ENCODE peak calls at places on chromosomes 2 and 18, in four cellular contexts. S, M, O and H are unnamed samples.

GRCh38 chr2:211216221-211216620 is 659.8 kb downstream of the CPS1 start:
- DNase-seq in M (peak), S (no peak), O (peak), H (no peak)

GRCh38 chr2:75021672-75022071 is 63.2 kb downstream of the POLE4 start:
- DNase-seq in O (peak), S (no peak), M (peak), H (no peak)

GRCh38 chr2:110732422-110733413 is at the start of gene ACOXL:
- DNase-seq in M (no peak), O (no peak), S (no peak), H (peak)

GRCh38 chr2:133836220-133836619 is 268.0 kb upstream of the NCKAP5 start:
- DNase-seq in M (no peak), O (no peak), S (no peak), H (no peak)

GRCh38 chr2:73359915-73360697 is 25.5 kb upstream of the ALMS1 start:
- DNase-seq in O (peak), M (no peak), S (no peak), H (no peak)

GRCh38 chr18:44537521-44537920 is 143.2 kb upstream of the SETBP1 start:
- DNase-seq in O (peak), S (no peak), M (peak), H (no peak)

GRCh38 chr2:215356948-215357461 is 45.1 kb downstream of the ATIC start:
- DNase-seq in O (peak), M (no peak), S (no peak), H (no peak)

GRCh38 chr2:158740127-158740526 is 55.0 kb upstream of the DAPL1 start:
- DNase-seq in S (no peak), O (peak), M (no peak), H (no peak)

GRCh38 chr2:61165946-61166345 is 4.0 kb downstream of the C2orf74 start:
- DNase-seq in S (no peak), M (no peak), O (no peak), H (no peak)

GRCh38 chr2:40668435-40668834 is 216.5 kb upstream of the SLC8A1 start:
- DNase-seq in M (no peak), O (peak), S (no peak), H (no peak)

GRCh38 chr2:118013221-118013723 is 598 bp downstream of the CCDC93 start:
- DNase-seq in O (no peak), M (peak), S (no peak), H (peak)

GRCh38 chr2:233982421-233983121 is 65.4 kb downstream of the TRPM8 start:
- DNase-seq in O (peak), M (peak), S (no peak), H (no peak)

GRCh38 chr2:234593636-234594035 is 96.8 kb upstream of the ARL4C start:
- DNase-seq in S (no peak), M (no peak), O (no peak), H (no peak)

GRCh38 chr2:198143793-198144192 is 339.4 kb downstream of the PLCL1 start:
- DNase-seq in O (no peak), S (no peak), M (no peak), H (no peak)

GRCh38 chr2:236244256-236244655 is 19.9 kb downstream of the ASB18 start:
- DNase-seq in O (no peak), M (no peak), S (no peak), H (no peak)

GRCh38 chr2:210195066-210195852 is 24.1 kb upstream of the KANSL1L start:
- DNase-seq in M (peak), O (peak), S (no peak), H (no peak)

GRCh38 chr2:238427435-238428162 is 872 bp downstream of the ASB1 start:
- DNase-seq in S (no peak), M (no peak), O (peak), H (no peak)

GRCh38 chr2:237693281-237694039 is 66.1 kb downstream of the LRRFIP1 start:
- DNase-seq in S (no peak), O (peak), M (no peak), H (no peak)

GRCh38 chr2:178205853-178206516 is 11.7 kb downstream of the OSBPL6 start:
- DNase-seq in O (peak), S (no peak), M (no peak), H (no peak)

GRCh38 chr2:201366166-201366565 is 9.0 kb upstream of the FLACC1 start:
- DNase-seq in S (no peak), O (no peak), M (no peak), H (no peak)

GRCh38 chr2:44087714-44088092 is 81.0 kb upstream of the PPM1B start:
- DNase-seq in O (no peak), S (no peak), M (no peak), H (no peak)

GRCh38 chr18:10404148-10404547 is 50.3 kb upstream of the APCDD1 start:
- DNase-seq in M (no peak), O (no peak), S (no peak), H (no peak)

GRCh38 chr2:175036582-175037018 is 31.4 kb upstream of the CHN1 start:
- DNase-seq in S (no peak), O (peak), M (no peak), H (no peak)